ENCODE peak calls at places on chromosomes 1 and 21, in six cellular contexts. One of them, this sample, is unnamed.

GRCh38 chr1:7127322-7128050 is 342.2 kb downstream of the CAMTA1 start:
- DNase-seq in PC-3: no peak
- DNase-seq in cardiac muscle cell: no peak
- DNase-seq in OCI-LY7: no peak
- DNase-seq in heart right ventricle: no peak
- DNase-seq in endothelial cell: no peak
- DNase-seq in this sample: no peak

GRCh38 chr1:75785320-75785963 is 614 bp upstream of the RABGGTB start:
- DNase-seq in cardiac muscle cell: no peak
- DNase-seq in PC-3: no peak
- DNase-seq in heart right ventricle: no peak
- DNase-seq in OCI-LY7: no peak
- DNase-seq in endothelial cell: no peak
- DNase-seq in this sample: no peak

GRCh38 chr1:47875831-47876586 is 121.2 kb downstream of the TRABD2B start:
- DNase-seq in PC-3: peak
- DNase-seq in endothelial cell: no peak
- DNase-seq in OCI-LY7: no peak
- DNase-seq in heart right ventricle: no peak
- DNase-seq in cardiac muscle cell: peak
- DNase-seq in this sample: no peak

GRCh38 chr1:10561497-10561896 is 86.7 kb downstream of the PEX14 start:
- DNase-seq in heart right ventricle: no peak
- DNase-seq in cardiac muscle cell: peak
- DNase-seq in PC-3: no peak
- DNase-seq in OCI-LY7: no peak
- DNase-seq in endothelial cell: no peak
- DNase-seq in this sample: no peak

GRCh38 chr1:162310337-162310736 is 66.3 kb downstream of the SPATA46 start:
- DNase-seq in PC-3: peak
- DNase-seq in OCI-LY7: no peak
- DNase-seq in heart right ventricle: no peak
- DNase-seq in endothelial cell: no peak
- DNase-seq in cardiac muscle cell: peak
- DNase-seq in this sample: no peak

GRCh38 chr1:224411766-224412165 is 22.8 kb downstream of the WDR26 start:
- DNase-seq in PC-3: no peak
- DNase-seq in cardiac muscle cell: no peak
- DNase-seq in OCI-LY7: no peak
- DNase-seq in heart right ventricle: no peak
- DNase-seq in endothelial cell: no peak
- DNase-seq in this sample: no peak

GRCh38 chr1:156123356-156124196 is 9.1 kb downstream of the LMNA start:
- DNase-seq in cardiac muscle cell: peak
- DNase-seq in PC-3: peak
- DNase-seq in endothelial cell: peak
- DNase-seq in OCI-LY7: no peak
- DNase-seq in heart right ventricle: peak
- DNase-seq in this sample: no peak

GRCh38 chr1:179081696-179082307 is at the start of gene TOR3A:
- DNase-seq in PC-3: peak
- DNase-seq in OCI-LY7: peak
- DNase-seq in cardiac muscle cell: peak
- DNase-seq in heart right ventricle: peak
- DNase-seq in endothelial cell: peak
- DNase-seq in this sample: peak

GRCh38 chr1:234760303-234760723 is 150.3 kb upstream of the IRF2BP2 start:
- DNase-seq in endothelial cell: no peak
- DNase-seq in heart right ventricle: no peak
- DNase-seq in PC-3: no peak
- DNase-seq in cardiac muscle cell: no peak
- DNase-seq in OCI-LY7: no peak
- DNase-seq in this sample: no peak

GRCh38 chr1:99784809-99785255 is 18.4 kb upstream of the FRRS1 start:
- DNase-seq in cardiac muscle cell: no peak
- DNase-seq in OCI-LY7: no peak
- DNase-seq in endothelial cell: no peak
- DNase-seq in heart right ventricle: no peak
- DNase-seq in PC-3: no peak
- DNase-seq in this sample: peak

GRCh38 chr21:44530903-44531605 is 8.9 kb downstream of the KRTAP10-1 start:
- DNase-seq in OCI-LY7: no peak
- DNase-seq in heart right ventricle: no peak
- DNase-seq in cardiac muscle cell: no peak
- DNase-seq in PC-3: no peak
- DNase-seq in endothelial cell: no peak
- DNase-seq in this sample: no peak

GRCh38 chr1:33714421-33714820 is 149.5 kb upstream of the HMGB4 start:
- DNase-seq in cardiac muscle cell: no peak
- DNase-seq in PC-3: no peak
- DNase-seq in endothelial cell: no peak
- DNase-seq in heart right ventricle: no peak
- DNase-seq in OCI-LY7: no peak
- DNase-seq in this sample: no peak

GRCh38 chr1:153928776-153929432 is 6.1 kb upstream of the GATAD2B start:
- DNase-seq in endothelial cell: no peak
- DNase-seq in cardiac muscle cell: peak
- DNase-seq in OCI-LY7: no peak
- DNase-seq in PC-3: no peak
- DNase-seq in heart right ventricle: no peak
- DNase-seq in this sample: no peak

GRCh38 chr1:1068374-1069060 is 5.6 kb downstream of the RNF223 start:
- DNase-seq in endothelial cell: no peak
- DNase-seq in OCI-LY7: peak
- DNase-seq in PC-3: peak
- DNase-seq in heart right ventricle: no peak
- DNase-seq in cardiac muscle cell: no peak
- DNase-seq in this sample: peak

GRCh38 chr1:15353839-15354579 is 55.7 kb upstream of the EFHD2 start:
- DNase-seq in PC-3: no peak
- DNase-seq in OCI-LY7: no peak
- DNase-seq in cardiac muscle cell: no peak
- DNase-seq in endothelial cell: no peak
- DNase-seq in heart right ventricle: no peak
- DNase-seq in this sample: no peak

GRCh38 chr1:15192916-15193550 is 39.5 kb downstream of the TMEM51 start:
- DNase-seq in cardiac muscle cell: no peak
- DNase-seq in heart right ventricle: no peak
- DNase-seq in endothelial cell: no peak
- DNase-seq in PC-3: no peak
- DNase-seq in OCI-LY7: no peak
- DNase-seq in this sample: no peak

GRCh38 chr21:45864436-45864835 is 117.1 kb upstream of the COL6A1 start:
- DNase-seq in PC-3: no peak
- DNase-seq in endothelial cell: no peak
- DNase-seq in heart right ventricle: no peak
- DNase-seq in OCI-LY7: no peak
- DNase-seq in cardiac muscle cell: peak
- DNase-seq in this sample: no peak

GRCh38 chr1:169584483-169585144 is 1.7 kb downstream of the F5 start:
- DNase-seq in endothelial cell: no peak
- DNase-seq in cardiac muscle cell: no peak
- DNase-seq in heart right ventricle: no peak
- DNase-seq in OCI-LY7: no peak
- DNase-seq in PC-3: peak
- DNase-seq in this sample: no peak

GRCh38 chr1:229058111-229058551 is 212.8 kb upstream of the RAB4A start:
- DNase-seq in cardiac muscle cell: no peak
- DNase-seq in heart right ventricle: no peak
- DNase-seq in PC-3: no peak
- DNase-seq in OCI-LY7: no peak
- DNase-seq in endothelial cell: no peak
- DNase-seq in this sample: no peak

GRCh38 chr1:223825767-223826461 is 19.8 kb downstream of the TP53BP2 start:
- DNase-seq in endothelial cell: no peak
- DNase-seq in OCI-LY7: no peak
- DNase-seq in heart right ventricle: no peak
- DNase-seq in cardiac muscle cell: peak
- DNase-seq in PC-3: no peak
- DNase-seq in this sample: no peak

GRCh38 chr1:225813250-225813964 is 3.5 kb downstream of the EPHX1 start:
- DNase-seq in heart right ventricle: peak
- DNase-seq in PC-3: peak
- DNase-seq in OCI-LY7: peak
- DNase-seq in endothelial cell: no peak
- DNase-seq in cardiac muscle cell: peak
- DNase-seq in this sample: no peak

GRCh38 chr1:212618466-212619210 is 10.1 kb downstream of the ATF3 start:
- DNase-seq in OCI-LY7: no peak
- DNase-seq in PC-3: no peak
- DNase-seq in heart right ventricle: no peak
- DNase-seq in cardiac muscle cell: no peak
- DNase-seq in endothelial cell: no peak
- DNase-seq in this sample: no peak

GRCh38 chr1:177864530-177865305 is 105.1 kb downstream of the SEC16B start:
- DNase-seq in cardiac muscle cell: peak
- DNase-seq in OCI-LY7: no peak
- DNase-seq in endothelial cell: no peak
- DNase-seq in PC-3: no peak
- DNase-seq in heart right ventricle: peak
- DNase-seq in this sample: no peak

GRCh38 chr1:113390871-113391642 is 742 bp downstream of the MAGI3 start:
- DNase-seq in endothelial cell: peak
- DNase-seq in heart right ventricle: peak
- DNase-seq in cardiac muscle cell: peak
- DNase-seq in OCI-LY7: peak
- DNase-seq in PC-3: peak
- DNase-seq in this sample: peak

GRCh38 chr1:110636149-110636935 is 30.2 kb upstream of the KCNA2 start:
- DNase-seq in endothelial cell: no peak
- DNase-seq in heart right ventricle: no peak
- DNase-seq in PC-3: no peak
- DNase-seq in cardiac muscle cell: no peak
- DNase-seq in OCI-LY7: peak
- DNase-seq in this sample: no peak

GRCh38 chr1:106022312-106022902 is 1034.1 kb upstream of the PRMT6 start:
- DNase-seq in endothelial cell: no peak
- DNase-seq in PC-3: peak
- DNase-seq in OCI-LY7: peak
- DNase-seq in heart right ventricle: no peak
- DNase-seq in cardiac muscle cell: peak
- DNase-seq in this sample: peak

GRCh38 chr1:40862008-40862863 is at the start of gene CITED4:
- DNase-seq in endothelial cell: peak
- DNase-seq in heart right ventricle: peak
- DNase-seq in OCI-LY7: peak
- DNase-seq in PC-3: peak
- DNase-seq in cardiac muscle cell: peak
- DNase-seq in this sample: peak

DNA sequence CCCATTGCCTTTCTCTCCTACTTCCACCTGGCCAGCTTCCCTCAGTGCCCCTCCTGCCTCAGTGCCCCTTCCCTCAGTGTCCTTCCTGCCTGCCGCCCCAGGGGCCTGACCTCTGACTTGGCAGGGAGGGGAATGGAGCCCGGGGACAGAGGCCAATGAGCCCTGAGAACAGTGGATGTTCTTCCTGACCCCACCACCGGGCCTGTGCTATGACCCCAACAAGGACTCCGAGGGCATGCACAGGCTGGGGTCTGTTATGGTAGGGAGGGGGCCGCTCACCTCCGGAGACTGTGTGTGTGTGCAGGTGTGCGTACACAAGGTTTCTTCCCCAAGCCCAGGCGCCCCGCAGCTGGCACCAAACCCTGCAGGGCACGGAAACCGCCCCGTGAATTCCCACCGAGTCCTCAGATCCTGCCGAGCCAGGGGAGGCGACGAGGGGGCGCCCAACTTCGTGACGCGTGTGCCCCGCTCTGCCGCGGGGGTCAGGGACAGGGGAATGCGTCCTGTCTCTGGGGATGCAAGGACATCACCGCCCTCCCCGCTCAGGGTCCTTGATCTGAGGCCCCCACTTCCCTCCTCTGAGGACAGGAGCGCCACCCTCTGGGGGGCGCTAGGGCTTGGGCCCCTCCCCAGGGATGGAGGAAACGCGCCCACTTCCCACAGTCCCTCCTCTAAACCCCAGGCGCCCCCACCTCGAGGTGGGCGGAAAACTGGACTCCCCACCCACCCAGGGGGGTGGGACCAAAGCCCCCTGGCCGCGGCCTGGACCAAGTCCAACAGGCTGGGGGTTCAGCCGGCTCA is 725 bp downstream of the RAP1GAP start:
- DNase-seq in PC-3: no peak
- DNase-seq in cardiac muscle cell: no peak
- DNase-seq in OCI-LY7: no peak
- DNase-seq in endothelial cell: no peak
- DNase-seq in heart right ventricle: no peak
- DNase-seq in this sample: peak
- TF ChIP-seq CTCF in PC-3: no peak
- TF ChIP-seq CTCF in cardiac muscle cell: peak
- TF ChIP-seq CTCF in OCI-LY7: no peak
- TF ChIP-seq CTCF in endothelial cell: no peak
- TF ChIP-seq CTCF in heart right ventricle: no peak
- TF ChIP-seq CTCF in this sample: no peak

GRCh38 chr1:159196543-159196942 is 8.1 kb upstream of the ACKR1 start:
- DNase-seq in heart right ventricle: no peak
- DNase-seq in PC-3: peak
- DNase-seq in cardiac muscle cell: no peak
- DNase-seq in OCI-LY7: no peak
- DNase-seq in endothelial cell: no peak
- DNase-seq in this sample: no peak
- TF ChIP-seq CTCF in heart right ventricle: no peak
- TF ChIP-seq CTCF in PC-3: peak
- TF ChIP-seq CTCF in cardiac muscle cell: peak
- TF ChIP-seq CTCF in OCI-LY7: peak
- TF ChIP-seq CTCF in endothelial cell: peak
- TF ChIP-seq CTCF in this sample: peak

GRCh38 chr1:119327066-119327435 is 41.5 kb upstream of the HAO2 start:
- DNase-seq in PC-3: no peak
- DNase-seq in endothelial cell: no peak
- DNase-seq in heart right ventricle: no peak
- DNase-seq in OCI-LY7: no peak
- DNase-seq in cardiac muscle cell: no peak
- DNase-seq in this sample: no peak

GRCh38 chr1:119326251-119326650 is 42.3 kb upstream of the HAO2 start:
- DNase-seq in endothelial cell: no peak
- DNase-seq in heart right ventricle: no peak
- DNase-seq in cardiac muscle cell: no peak
- DNase-seq in PC-3: no peak
- DNase-seq in OCI-LY7: no peak
- DNase-seq in this sample: no peak

GRCh38 chr1:119329521-119329920 is 39.1 kb upstream of the HAO2 start:
- DNase-seq in OCI-LY7: no peak
- DNase-seq in cardiac muscle cell: no peak
- DNase-seq in endothelial cell: no peak
- DNase-seq in PC-3: no peak
- DNase-seq in heart right ventricle: no peak
- DNase-seq in this sample: no peak

GRCh38 chr1:119330062-119330939 is 38.3 kb upstream of the HAO2 start:
- DNase-seq in OCI-LY7: no peak
- DNase-seq in PC-3: peak
- DNase-seq in endothelial cell: no peak
- DNase-seq in heart right ventricle: no peak
- DNase-seq in cardiac muscle cell: no peak
- DNase-seq in this sample: no peak

GRCh38 chr1:119327436-119328155 is 41.0 kb upstream of the HAO2 start:
- DNase-seq in endothelial cell: peak
- DNase-seq in cardiac muscle cell: peak
- DNase-seq in heart right ventricle: no peak
- DNase-seq in PC-3: no peak
- DNase-seq in OCI-LY7: no peak
- DNase-seq in this sample: peak
- TF ChIP-seq CTCF in endothelial cell: peak
- TF ChIP-seq CTCF in cardiac muscle cell: peak
- TF ChIP-seq CTCF in heart right ventricle: peak
- TF ChIP-seq CTCF in PC-3: peak
- TF ChIP-seq CTCF in OCI-LY7: peak
- TF ChIP-seq CTCF in this sample: peak

GRCh38 chr1:173714759-173715537 is at the start of gene KLHL20:
- DNase-seq in endothelial cell: peak
- DNase-seq in OCI-LY7: peak
- DNase-seq in PC-3: peak
- DNase-seq in cardiac muscle cell: peak
- DNase-seq in heart right ventricle: peak
- DNase-seq in this sample: peak
- TF ChIP-seq CTCF in endothelial cell: no peak
- TF ChIP-seq CTCF in OCI-LY7: peak
- TF ChIP-seq CTCF in PC-3: peak
- TF ChIP-seq CTCF in cardiac muscle cell: peak
- TF ChIP-seq CTCF in heart right ventricle: no peak
- TF ChIP-seq CTCF in this sample: no peak